ENCODE peak calls at places on chromosomes 2 and 18, in seven cellular contexts. One of them, this sample, is unnamed.

GRCh38 chr2:101574622-101575021 is 99.7 kb upstream of the RFX8 start:
- DNase-seq in kidney: no peak
- DNase-seq in OCI-LY7: no peak
- DNase-seq in astrocyte: no peak
- DNase-seq in IMR-90: no peak
- DNase-seq in neuronal stem cell: no peak
- DNase-seq in thyroid gland: no peak
- DNase-seq in this sample: no peak

GRCh38 chr2:1987379-1987778 is 243.1 kb upstream of the PXDN start:
- DNase-seq in kidney: no peak
- DNase-seq in OCI-LY7: no peak
- DNase-seq in astrocyte: no peak
- DNase-seq in IMR-90: no peak
- DNase-seq in neuronal stem cell: no peak
- DNase-seq in thyroid gland: no peak
- DNase-seq in this sample: no peak

GRCh38 chr2:218980800-218981389 is 4.1 kb downstream of the FEV start:
- DNase-seq in kidney: peak
- DNase-seq in OCI-LY7: no peak
- DNase-seq in astrocyte: no peak
- DNase-seq in IMR-90: no peak
- DNase-seq in neuronal stem cell: no peak
- DNase-seq in thyroid gland: no peak
- DNase-seq in this sample: no peak

GRCh38 chr2:96158554-96158940 is 13.3 kb upstream of the DUSP2 start:
- DNase-seq in kidney: no peak
- DNase-seq in OCI-LY7: no peak
- DNase-seq in astrocyte: no peak
- DNase-seq in IMR-90: no peak
- DNase-seq in neuronal stem cell: no peak
- DNase-seq in thyroid gland: no peak
- DNase-seq in this sample: no peak

GRCh38 chr2:241150660-241151530 is 628 bp downstream of the PPP1R7 start:
- DNase-seq in kidney: peak
- DNase-seq in OCI-LY7: peak
- DNase-seq in astrocyte: no peak
- DNase-seq in IMR-90: peak
- DNase-seq in neuronal stem cell: no peak
- DNase-seq in thyroid gland: no peak
- DNase-seq in this sample: no peak

GRCh38 chr2:119584469-119584868 is 40.2 kb downstream of the CFAP221 start:
- DNase-seq in kidney: no peak
- DNase-seq in OCI-LY7: no peak
- DNase-seq in astrocyte: no peak
- DNase-seq in IMR-90: no peak
- DNase-seq in neuronal stem cell: no peak
- DNase-seq in thyroid gland: no peak
- DNase-seq in this sample: no peak

GRCh38 chr18:995641-996040 is 91.0 kb downstream of the ADCYAP1 start:
- DNase-seq in kidney: no peak
- DNase-seq in OCI-LY7: no peak
- DNase-seq in astrocyte: peak
- DNase-seq in IMR-90: peak
- DNase-seq in neuronal stem cell: no peak
- DNase-seq in thyroid gland: no peak
- DNase-seq in this sample: peak

GRCh38 chr2:104685591-104685990 is 168.3 kb upstream of the POU3F3 start:
- DNase-seq in kidney: no peak
- DNase-seq in OCI-LY7: no peak
- DNase-seq in astrocyte: no peak
- DNase-seq in IMR-90: no peak
- DNase-seq in neuronal stem cell: no peak
- DNase-seq in thyroid gland: no peak
- DNase-seq in this sample: no peak

GRCh38 chr2:212665948-212666347 is 127.3 kb upstream of the ERBB4 start:
- DNase-seq in kidney: no peak
- DNase-seq in OCI-LY7: no peak
- DNase-seq in astrocyte: no peak
- DNase-seq in IMR-90: no peak
- DNase-seq in neuronal stem cell: no peak
- DNase-seq in thyroid gland: peak
- DNase-seq in this sample: no peak

GRCh38 chr18:13823707-13824395 is at the start of gene MC5R:
- DNase-seq in kidney: peak
- DNase-seq in OCI-LY7: peak
- DNase-seq in astrocyte: peak
- DNase-seq in IMR-90: peak
- DNase-seq in neuronal stem cell: peak
- DNase-seq in thyroid gland: peak
- DNase-seq in this sample: peak

GRCh38 chr2:40204268-40204667 is 247.6 kb downstream of the SLC8A1 start:
- DNase-seq in kidney: no peak
- DNase-seq in OCI-LY7: no peak
- DNase-seq in astrocyte: peak
- DNase-seq in IMR-90: peak
- DNase-seq in neuronal stem cell: no peak
- DNase-seq in thyroid gland: no peak
- DNase-seq in this sample: no peak

GRCh38 chr2:40199758-40200157 is 252.1 kb downstream of the SLC8A1 start:
- DNase-seq in kidney: no peak
- DNase-seq in OCI-LY7: no peak
- DNase-seq in astrocyte: peak
- DNase-seq in IMR-90: peak
- DNase-seq in neuronal stem cell: no peak
- DNase-seq in thyroid gland: no peak
- DNase-seq in this sample: no peak

GRCh38 chr18:25282282-25282681 is 69.7 kb downstream of the ZNF521 start:
- DNase-seq in kidney: peak
- DNase-seq in OCI-LY7: no peak
- DNase-seq in astrocyte: no peak
- DNase-seq in IMR-90: no peak
- DNase-seq in neuronal stem cell: no peak
- DNase-seq in thyroid gland: peak
- DNase-seq in this sample: no peak

GRCh38 chr2:238350150-238350549 is 29.8 kb downstream of the TRAF3IP1 start:
- DNase-seq in kidney: no peak
- DNase-seq in OCI-LY7: no peak
- DNase-seq in astrocyte: no peak
- DNase-seq in IMR-90: no peak
- DNase-seq in neuronal stem cell: no peak
- DNase-seq in thyroid gland: no peak
- DNase-seq in this sample: no peak

GRCh38 chr2:158692372-158693103 is 102.6 kb upstream of the DAPL1 start:
- DNase-seq in kidney: no peak
- DNase-seq in OCI-LY7: no peak
- DNase-seq in astrocyte: no peak
- DNase-seq in IMR-90: no peak
- DNase-seq in neuronal stem cell: no peak
- DNase-seq in thyroid gland: no peak
- DNase-seq in this sample: no peak

GRCh38 chr18:43620936-43621335 is 343.6 kb upstream of the SYT4 start:
- DNase-seq in kidney: no peak
- DNase-seq in OCI-LY7: peak
- DNase-seq in astrocyte: peak
- DNase-seq in IMR-90: peak
- DNase-seq in neuronal stem cell: peak
- DNase-seq in thyroid gland: no peak
- DNase-seq in this sample: no peak

DNA sequence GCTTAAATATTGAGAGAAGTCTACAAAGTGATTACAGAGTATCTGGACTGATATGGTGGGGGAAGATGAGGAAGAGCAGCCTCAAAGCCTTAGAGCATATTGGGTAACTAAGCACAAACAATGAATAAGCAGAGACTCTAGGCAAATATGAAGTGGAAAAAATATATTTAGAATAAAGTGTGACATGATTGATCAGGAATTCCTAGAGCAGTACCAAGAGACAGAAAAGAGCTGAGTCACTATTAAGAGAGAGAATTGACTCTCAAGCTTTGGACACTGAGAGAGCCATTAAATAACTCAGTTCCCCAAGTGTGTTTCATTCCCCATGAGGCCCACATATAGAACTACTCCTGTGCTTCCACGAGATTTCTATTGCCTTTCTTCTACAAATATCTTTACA is 45.7 kb downstream of the SLC40A1 start:
- DNase-seq in kidney: no peak
- DNase-seq in OCI-LY7: no peak
- DNase-seq in astrocyte: peak
- DNase-seq in IMR-90: peak
- DNase-seq in neuronal stem cell: no peak
- DNase-seq in thyroid gland: no peak
- DNase-seq in this sample: no peak
- H3K27ac ChIP-seq in kidney: no peak
- H3K27ac ChIP-seq in OCI-LY7: no peak
- H3K27ac ChIP-seq in astrocyte: no peak
- H3K27ac ChIP-seq in IMR-90: no peak
- H3K27ac ChIP-seq in neuronal stem cell: no peak
- H3K27ac ChIP-seq in thyroid gland: no peak
- H3K27ac ChIP-seq in this sample: no peak

DNA sequence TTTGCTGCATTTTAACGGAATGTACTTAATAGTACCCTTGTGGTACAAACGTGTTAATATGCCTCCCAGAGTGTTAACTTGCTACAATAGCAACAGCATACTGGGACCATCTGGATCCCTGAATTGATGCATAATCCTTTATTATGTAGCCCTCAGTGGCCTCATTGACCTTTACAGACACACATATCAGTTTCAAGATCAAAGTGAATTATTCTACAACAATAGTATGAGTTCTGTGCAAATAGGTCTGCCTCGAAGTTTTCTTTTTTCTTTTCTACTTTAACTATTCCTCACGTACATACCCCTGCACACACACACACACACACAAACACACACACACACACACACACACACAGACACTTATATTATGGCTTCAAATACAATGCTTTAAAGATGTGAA is 1622.1 kb downstream of the LRP1B start:
- DNase-seq in kidney: no peak
- DNase-seq in OCI-LY7: no peak
- DNase-seq in astrocyte: no peak
- DNase-seq in IMR-90: no peak
- DNase-seq in neuronal stem cell: no peak
- DNase-seq in thyroid gland: no peak
- DNase-seq in this sample: no peak
- H3K27ac ChIP-seq in kidney: no peak
- H3K27ac ChIP-seq in OCI-LY7: no peak
- H3K27ac ChIP-seq in astrocyte: no peak
- H3K27ac ChIP-seq in IMR-90: no peak
- H3K27ac ChIP-seq in neuronal stem cell: no peak
- H3K27ac ChIP-seq in thyroid gland: no peak
- H3K27ac ChIP-seq in this sample: no peak

GRCh38 chr18:31204833-31205232 is 42.2 kb upstream of the DSC1 start:
- DNase-seq in kidney: no peak
- DNase-seq in OCI-LY7: no peak
- DNase-seq in astrocyte: no peak
- DNase-seq in IMR-90: no peak
- DNase-seq in neuronal stem cell: no peak
- DNase-seq in thyroid gland: no peak
- DNase-seq in this sample: no peak

GRCh38 chr18:31209041-31209440 is 46.4 kb upstream of the DSC1 start:
- DNase-seq in kidney: no peak
- DNase-seq in OCI-LY7: no peak
- DNase-seq in astrocyte: no peak
- DNase-seq in IMR-90: no peak
- DNase-seq in neuronal stem cell: no peak
- DNase-seq in thyroid gland: no peak
- DNase-seq in this sample: no peak

GRCh38 chr18:31206064-31206463 is 43.4 kb upstream of the DSC1 start:
- DNase-seq in kidney: no peak
- DNase-seq in OCI-LY7: no peak
- DNase-seq in astrocyte: no peak
- DNase-seq in IMR-90: no peak
- DNase-seq in neuronal stem cell: no peak
- DNase-seq in thyroid gland: no peak
- DNase-seq in this sample: no peak

GRCh38 chr18:31205273-31205672 is 42.6 kb upstream of the DSC1 start:
- DNase-seq in kidney: no peak
- DNase-seq in OCI-LY7: no peak
- DNase-seq in astrocyte: no peak
- DNase-seq in IMR-90: no peak
- DNase-seq in neuronal stem cell: no peak
- DNase-seq in thyroid gland: no peak
- DNase-seq in this sample: no peak

DNA sequence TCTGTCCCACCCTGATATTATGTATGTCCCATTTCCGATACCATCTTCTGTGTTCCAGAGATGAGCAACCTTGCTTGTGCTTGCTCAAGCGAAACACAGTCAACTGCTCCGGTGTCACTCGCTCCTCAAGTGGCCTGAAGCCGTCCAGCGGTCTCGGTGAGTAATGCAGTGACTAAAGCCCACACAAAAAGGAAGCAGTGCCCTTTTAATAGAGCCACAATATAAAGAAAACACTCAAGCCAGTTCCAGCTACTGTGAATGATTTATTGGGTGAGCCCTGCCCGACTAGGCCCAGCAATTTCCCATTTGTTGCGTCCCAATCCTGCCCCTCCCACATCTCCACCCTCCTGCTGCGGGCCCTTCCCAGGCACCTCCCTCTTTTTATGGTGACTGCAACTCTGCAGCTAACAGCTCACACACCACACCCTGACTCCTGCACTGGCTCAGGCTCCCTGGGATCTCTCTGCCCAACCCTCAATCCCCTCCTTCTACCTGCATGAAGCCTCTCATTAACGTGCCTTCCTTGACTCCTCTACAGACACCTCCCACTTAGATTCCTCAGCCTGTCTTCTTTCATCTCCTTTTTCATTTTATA is 44.2 kb upstream of the DSC1 start:
- DNase-seq in kidney: peak
- DNase-seq in OCI-LY7: no peak
- DNase-seq in astrocyte: peak
- DNase-seq in IMR-90: peak
- DNase-seq in neuronal stem cell: no peak
- DNase-seq in thyroid gland: peak
- DNase-seq in this sample: peak
- H3K27ac ChIP-seq in kidney: no peak
- H3K27ac ChIP-seq in OCI-LY7: no peak
- H3K27ac ChIP-seq in astrocyte: no peak
- H3K27ac ChIP-seq in IMR-90: no peak
- H3K27ac ChIP-seq in neuronal stem cell: peak
- H3K27ac ChIP-seq in thyroid gland: peak
- H3K27ac ChIP-seq in this sample: no peak

GRCh38 chr18:10059610-10060468 is 146.0 kb downstream of the VAPA start:
- DNase-seq in kidney: no peak
- DNase-seq in OCI-LY7: no peak
- DNase-seq in astrocyte: no peak
- DNase-seq in IMR-90: peak
- DNase-seq in neuronal stem cell: no peak
- DNase-seq in thyroid gland: no peak
- DNase-seq in this sample: no peak

GRCh38 chr18:10056506-10056905 is 142.7 kb downstream of the VAPA start:
- DNase-seq in kidney: no peak
- DNase-seq in OCI-LY7: no peak
- DNase-seq in astrocyte: no peak
- DNase-seq in IMR-90: no peak
- DNase-seq in neuronal stem cell: no peak
- DNase-seq in thyroid gland: no peak
- DNase-seq in this sample: no peak

GRCh38 chr18:10060469-10060782 is 146.6 kb downstream of the VAPA start:
- DNase-seq in kidney: no peak
- DNase-seq in OCI-LY7: no peak
- DNase-seq in astrocyte: no peak
- DNase-seq in IMR-90: no peak
- DNase-seq in neuronal stem cell: no peak
- DNase-seq in thyroid gland: no peak
- DNase-seq in this sample: no peak

GRCh38 chr18:10057401-10057800 is 143.6 kb downstream of the VAPA start:
- DNase-seq in kidney: no peak
- DNase-seq in OCI-LY7: no peak
- DNase-seq in astrocyte: no peak
- DNase-seq in IMR-90: no peak
- DNase-seq in neuronal stem cell: no peak
- DNase-seq in thyroid gland: no peak
- DNase-seq in this sample: no peak

GRCh38 chr18:10057808-10058791 is 144.3 kb downstream of the VAPA start:
- DNase-seq in kidney: no peak
- DNase-seq in OCI-LY7: no peak
- DNase-seq in astrocyte: peak
- DNase-seq in IMR-90: peak
- DNase-seq in neuronal stem cell: no peak
- DNase-seq in thyroid gland: no peak
- DNase-seq in this sample: no peak
- H3K27ac ChIP-seq in kidney: no peak
- H3K27ac ChIP-seq in OCI-LY7: no peak
- H3K27ac ChIP-seq in astrocyte: peak
- H3K27ac ChIP-seq in IMR-90: peak
- H3K27ac ChIP-seq in neuronal stem cell: no peak
- H3K27ac ChIP-seq in thyroid gland: peak
- H3K27ac ChIP-seq in this sample: no peak

This sample was measured in aorta.